ENCODE peak calls at places on chromosomes 16 and 17, in four cellular contexts. V is mesendoderm; D is CD8-positive, alpha-beta memory T cell; C is adipocyte. Q is an unnamed sample.

GRCh38 chr16:53098526-53099317 is 43.9 kb downstream of the CHD9 start:
- DNase-seq in V (peak; percentile 75), D (peak; percentile 46), C (peak; percentile 90), Q (peak; percentile 97)

GRCh38 chr17:70987867-70988340 is 818.6 kb downstream of the KCNJ2 start:
- DNase-seq in V (peak; percentile 85), D (no peak), C (no peak), Q (no peak)

GRCh38 chr17:40516581-40517285 is 15.3 kb upstream of the TNS4 start:
- DNase-seq in V (peak; percentile 97), D (peak; percentile 61), C (no peak), Q (no peak)

GRCh38 chr17:36937961-36938565 is 788 bp downstream of the LHX1 start:
- DNase-seq in V (peak; percentile 70), D (no peak), C (no peak), Q (peak; percentile 24)

GRCh38 chr17:75036643-75037268 is 10.0 kb downstream of the ATP5PD start:
- DNase-seq in V (no peak), D (peak; percentile 76), C (no peak), Q (peak; percentile 97)

GRCh38 chr16:81495321-81496234 is 51.0 kb downstream of the CMIP start:
- DNase-seq in V (no peak), D (no peak), C (no peak), Q (peak; percentile 31)

GRCh38 chr17:2176484-2177175 is 121.7 kb downstream of the HIC1 start:
- DNase-seq in V (no peak), D (no peak), C (no peak), Q (no peak)

GRCh38 chr16:26642047-26642664 is 424.6 kb upstream of the C16orf82 start:
- DNase-seq in V (no peak), D (no peak), C (no peak), Q (no peak)

GRCh38 chr17:50559674-50560184 is 786 bp upstream of the CACNA1G start:
- DNase-seq in V (peak; percentile 97), D (no peak), C (peak; percentile 77), Q (peak; percentile 32)

GRCh38 chr16:11988258-11988978 is 11.9 kb downstream of the SNX29 start:
- DNase-seq in V (no peak), D (no peak), C (no peak), Q (no peak)

GRCh38 chr16:23496826-23497542 is 13.3 kb downstream of the GGA2 start:
- DNase-seq in V (no peak), D (no peak), C (no peak), Q (peak; percentile 69)

GRCh38 chr17:52827526-52827925 is 669.0 kb upstream of the CA10 start:
- DNase-seq in V (peak; percentile 47), D (no peak), C (no peak), Q (no peak)

GRCh38 chr16:48720266-48720665 is 110.3 kb upstream of the N4BP1 start:
- DNase-seq in V (peak; percentile 71), D (no peak), C (peak; percentile 34), Q (peak; percentile 9)

GRCh38 chr17:43547189-43547550 is 1.0 kb upstream of the ETV4 start:
- DNase-seq in V (no peak), D (no peak), C (no peak), Q (no peak)

GRCh38 chr16:48318630-48319029 is 66.6 kb downstream of the SIAH1 start:
- DNase-seq in V (peak; percentile 55), D (no peak), C (peak; percentile 16), Q (peak; percentile 79)

GRCh38 chr17:40219073-40219860 is at the start of gene WIPF2:
- DNase-seq in V (peak; percentile 99), D (peak; percentile 95), C (peak; percentile 99), Q (peak; percentile 95)

GRCh38 chr17:10041287-10041612 is 136.2 kb upstream of the RCVRN start:
- DNase-seq in V (peak; percentile 44), D (no peak), C (no peak), Q (no peak)

GRCh38 chr17:47781397-47781796 is 40.2 kb downstream of the OSBPL7 start:
- DNase-seq in V (no peak), D (no peak), C (no peak), Q (no peak)

GRCh38 chr17:46851029-46851741 is at the start of gene WNT9B:
- DNase-seq in V (peak; percentile 86), D (no peak), C (peak; percentile 55), Q (no peak)

GRCh38 chr17:6577686-6578263 is 21.4 kb upstream of the PITPNM3 start:
- DNase-seq in V (peak; percentile 62), D (no peak), C (no peak), Q (no peak)

GRCh38 chr17:73469311-73469710 is 157.5 kb upstream of the CDC42EP4 start:
- DNase-seq in V (no peak), D (no peak), C (no peak), Q (no peak)

GRCh38 chr16:49189286-49189685 is 92.4 kb downstream of the CBLN1 start:
- DNase-seq in V (no peak), D (no peak), C (no peak), Q (no peak)

DNA sequence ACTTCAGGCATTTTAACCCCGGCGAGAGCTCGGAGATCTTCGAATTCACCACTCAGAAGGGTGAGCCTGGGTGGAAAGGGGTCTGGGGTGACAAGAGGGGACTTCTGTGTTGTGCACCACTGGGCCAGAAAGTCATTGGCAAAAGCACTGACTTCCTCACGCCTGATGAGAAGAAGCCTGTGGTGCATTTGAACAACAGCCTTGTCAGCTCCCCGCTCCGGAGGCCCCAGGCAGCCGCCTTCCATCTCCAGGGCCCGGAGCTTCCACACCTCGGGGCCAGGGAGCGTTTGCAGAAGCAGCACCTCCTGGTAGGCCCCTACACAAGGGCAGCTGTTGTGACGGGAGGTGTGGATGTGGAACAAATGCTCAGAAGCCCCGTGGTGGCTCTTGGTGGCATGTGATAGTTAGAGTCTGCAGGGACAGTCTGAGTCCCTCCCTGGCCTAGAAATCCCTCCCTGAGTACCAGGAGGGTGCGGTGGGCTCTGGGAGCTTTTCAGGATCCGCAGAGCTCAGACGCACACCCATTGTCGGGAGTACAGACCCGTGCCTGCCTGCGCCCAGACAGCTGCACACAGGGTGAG is 9.7 kb downstream of the CACNG1 start:
- DNase-seq in V (no peak), D (no peak), C (no peak), Q (no peak)
- H3K4me3 ChIP-seq in V (no peak overlapping the region), D (no peak overlapping the region), C (no peak overlapping the region), Q (no peak overlapping the region)

GRCh38 chr17:76585649-76586593 is at the start of gene ST6GALNAC2:
- DNase-seq in V (peak; percentile 58), D (peak; percentile 41), C (peak; percentile 70), Q (no peak)
- H3K4me3 ChIP-seq in V (peak within 1 kb of the TSS; percentile 27), D (peak within 1 kb of the TSS; percentile 39), C (peak within 1 kb of the TSS; percentile 80), Q (peak within 1 kb of the TSS; percentile 58)

GRCh38 chr17:28381141-28381825 is 9.8 kb downstream of the SARM1 start:
- DNase-seq in V (peak; percentile 82), D (no peak), C (no peak), Q (no peak)

GRCh38 chr17:28385037-28385797 is 13.7 kb downstream of the SARM1 start:
- DNase-seq in V (no peak), D (no peak), C (no peak), Q (no peak)

GRCh38 chr17:28388106-28388505 is 16.6 kb downstream of the SARM1 start:
- DNase-seq in V (no peak), D (no peak), C (no peak), Q (no peak)

GRCh38 chr17:28380572-28380907 is 9.0 kb downstream of the SARM1 start:
- DNase-seq in V (no peak), D (no peak), C (no peak), Q (no peak)

GRCh38 chr17:28384281-28385036 is 13.0 kb downstream of the SARM1 start:
- DNase-seq in V (no peak), D (peak; percentile 49), C (no peak), Q (no peak)
- H3K4me3 ChIP-seq in V (peak overlapping the region; percentile 33), D (peak overlapping the region; percentile 96), C (no peak overlapping the region), Q (no peak overlapping the region)

DNA sequence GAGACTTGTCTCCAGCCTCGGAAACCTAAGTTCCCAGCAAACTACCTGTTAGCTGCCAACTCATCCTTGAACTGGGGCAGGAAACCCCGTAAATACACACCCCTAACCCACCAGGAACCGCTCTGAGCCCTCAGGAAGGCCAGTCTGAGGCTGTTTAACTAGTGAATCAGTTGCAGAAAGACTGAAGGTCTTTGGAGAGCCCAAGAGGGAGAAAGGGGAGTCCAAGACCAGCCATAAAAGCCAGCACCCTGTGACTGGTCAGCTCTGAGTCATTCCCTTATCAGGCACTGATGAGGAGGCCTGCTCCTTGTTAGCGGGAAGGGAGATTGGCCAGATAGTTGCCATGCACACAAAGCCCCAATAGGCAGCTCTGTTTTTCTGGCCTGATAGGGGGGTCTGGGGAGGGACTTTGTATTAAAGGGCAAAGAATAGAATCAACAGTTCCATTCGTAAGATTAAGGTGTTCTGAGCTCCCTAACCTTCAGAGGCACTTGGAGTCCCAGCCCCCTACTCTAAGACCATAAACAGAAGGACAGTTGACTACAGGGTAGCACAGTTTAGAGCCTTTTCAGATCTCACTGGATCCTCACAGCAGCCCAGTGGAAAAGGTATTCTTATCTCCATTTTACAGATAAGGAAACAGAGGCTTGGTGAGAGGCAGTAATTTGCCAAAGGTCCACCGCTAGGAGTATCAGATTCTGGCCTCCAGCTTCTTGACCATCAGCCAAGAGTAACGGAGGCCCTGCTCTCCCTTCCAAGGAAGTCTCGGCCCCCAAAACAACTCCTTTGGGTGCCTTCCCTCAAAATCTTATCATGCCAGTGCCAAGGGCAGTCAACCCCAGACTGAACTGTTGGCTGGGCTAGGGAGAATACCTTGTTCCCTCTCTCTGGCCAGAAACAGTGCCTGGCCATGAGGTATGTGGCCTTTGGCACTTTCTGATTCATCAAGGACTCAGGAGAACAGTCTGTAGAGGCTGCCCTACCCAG is 2.2 kb upstream of the KRT19 start:
- DNase-seq in V (peak; percentile 98), D (no peak), C (peak; percentile 84), Q (peak; percentile 97)
- H3K4me3 ChIP-seq in V (no peak overlapping the region), D (no peak overlapping the region), C (no peak overlapping the region), Q (no peak overlapping the region)

DNA sequence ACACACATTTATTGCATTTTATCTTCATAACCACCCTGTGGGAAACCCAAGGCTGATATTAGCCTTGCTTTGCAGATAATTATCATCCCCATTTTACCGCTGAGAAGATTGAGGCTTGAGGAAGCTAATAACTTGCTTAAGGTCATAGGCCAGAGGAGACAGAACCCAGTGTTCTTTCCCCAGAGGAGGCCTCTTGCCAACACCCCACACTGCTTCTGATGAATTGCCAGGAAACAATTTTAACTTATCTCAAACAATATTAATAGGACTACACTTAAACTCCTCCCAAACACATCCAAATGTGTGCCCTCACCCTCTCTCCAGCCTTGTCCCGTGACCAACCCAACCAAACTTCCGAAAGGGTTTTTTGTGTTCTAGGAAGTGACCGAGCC is 2.1 kb upstream of the SPG7 start:
- DNase-seq in V (no peak), D (no peak), C (no peak), Q (peak; percentile 30)
- H3K4me3 ChIP-seq in V (no peak overlapping the region), D (peak overlapping the region; percentile 50), C (peak overlapping the region; percentile 33), Q (no peak overlapping the region)

GRCh38 chr16:67393790-67394270 is 532 bp upstream of the TPPP3 start:
- DNase-seq in V (peak; percentile 60), D (no peak), C (no peak), Q (no peak)
- H3K4me3 ChIP-seq in V (no peak overlapping the region), D (no peak overlapping the region), C (peak overlapping the region; percentile 59), Q (no peak overlapping the region)

GRCh38 chr17:78759203-78759968 is 22.7 kb downstream of the CYTH1 start:
- DNase-seq in V (no peak), D (peak; percentile 59), C (peak; percentile 34), Q (peak; percentile 46)
- H3K4me3 ChIP-seq in V (no peak overlapping the region), D (peak overlapping the region; percentile 38), C (no peak overlapping the region), Q (no peak overlapping the region)

DNA sequence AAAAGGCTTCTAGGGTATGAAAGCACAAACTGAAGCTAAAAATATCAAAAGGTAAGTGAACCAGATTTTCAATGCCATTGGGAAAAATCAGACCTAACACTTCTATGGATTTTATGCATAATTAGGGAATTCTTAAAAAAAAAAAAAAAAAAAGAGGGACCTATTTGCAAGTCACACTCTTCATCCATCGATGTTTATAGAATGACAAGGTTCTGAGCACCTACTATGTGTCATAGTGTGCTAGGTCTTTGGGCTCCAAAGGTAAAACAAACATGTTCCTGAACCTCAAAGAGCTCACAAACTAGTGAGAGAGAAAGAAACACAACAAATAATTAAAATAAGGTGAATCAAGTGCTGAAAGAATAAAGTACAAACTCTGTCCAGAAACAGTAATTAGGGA is 1.9 kb downstream of the HEATR6 start:
- DNase-seq in V (no peak), D (no peak), C (no peak), Q (no peak)
- H3K4me3 ChIP-seq in V (no peak overlapping the region), D (no peak overlapping the region), C (no peak overlapping the region), Q (no peak overlapping the region)

Q was measured in fibroblast of the aortic adventitia.